ENCODE peak calls at places on chromosome 12, in nine cellular contexts. C, K, M, H, V, Y, L, E and U are unnamed samples.

GRCh38 chr12:116236148-116236731 is 41.3 kb downstream of the MED13L start:
- DNase-seq in H (peak; percentile 7), C (peak; percentile 30), E (peak; percentile 72), V (no peak), K (peak; percentile 44), L (no peak), Y (peak; percentile 46), M (peak; percentile 43), U (peak; percentile 6)

GRCh38 chr12:51536159-51536558 is 54.9 kb upstream of the SCN8A start:
- DNase-seq in E (no peak), M (no peak), H (no peak), V (no peak), C (no peak), K (no peak), L (no peak), Y (no peak), U (no peak)

GRCh38 chr12:68367136-68367535 is 35.0 kb upstream of the MDM1 start:
- DNase-seq in Y (no peak), E (no peak), V (no peak), C (no peak), L (no peak), H (no peak), M (no peak), K (no peak), U (no peak)

GRCh38 chr12:52249041-52249461 is 16.0 kb downstream of the KRT7 start:
- DNase-seq in C (no peak), E (no peak), L (peak; percentile 93), Y (no peak), V (no peak), M (no peak), H (no peak), K (no peak), U (peak; percentile 17)

GRCh38 chr12:49825971-49826421 is 2.2 kb downstream of the NCKAP5L start:
- DNase-seq in V (no peak), M (no peak), E (no peak), Y (peak; percentile 16), C (no peak), K (no peak), L (peak; percentile 68), H (no peak), U (no peak)

GRCh38 chr12:1691123-1692007 is 495 bp downstream of the ADIPOR2 start:
- DNase-seq in M (peak; percentile 31), K (no peak), C (no peak), V (peak; percentile 47), E (no peak), H (no peak), L (peak; percentile 71), Y (no peak), U (no peak)

GRCh38 chr12:25806271-25806670 is 152.2 kb upstream of the RASSF8 start:
- DNase-seq in V (no peak), H (no peak), K (peak; percentile 53), L (no peak), C (no peak), M (no peak), Y (peak; percentile 59), E (no peak), U (no peak)

GRCh38 chr12:83018063-83018462 is 331.4 kb downstream of the TMTC2 start:
- DNase-seq in V (no peak), Y (no peak), L (no peak), E (no peak), K (no peak), M (no peak), C (no peak), H (no peak), U (no peak)

GRCh38 chr12:116559330-116560080 is at the start of gene MAP1LC3B2:
- DNase-seq in Y (peak; percentile 73), L (no peak), M (peak; percentile 15), V (peak; percentile 94), E (peak; percentile 48), C (no peak), K (no peak), H (peak; percentile 28), U (no peak)

GRCh38 chr12:3366451-3367155 is 124.4 kb upstream of the PRMT8 start:
- DNase-seq in L (no peak), E (no peak), H (no peak), K (no peak), V (no peak), C (no peak), Y (no peak), M (no peak), U (no peak)